ENCODE peak calls at places on chromosomes 4 and X, in five cellular contexts. P, X, N, I and H are unnamed samples.
A peak's percentile ranks its signal among the peaks of the same experiment; 100 is the strongest.

GRCh38 chrX:96453139-96453538 is 231.5 kb upstream of the DIAPH2 start:
- DNase-seq in P (no peak), X (peak; percentile 28), N (peak; percentile 2), I (no peak), H (no peak)

GRCh38 chrX:85052636-85053343 is 49.1 kb downstream of the APOOL start:
- DNase-seq in P (no peak), X (no peak), N (no peak), I (peak; percentile 2), H (no peak)

GRCh38 chrX:70046978-70047377 is 2.8 kb downstream of the AWAT2 start:
- DNase-seq in P (no peak), X (no peak), N (no peak), I (no peak), H (no peak)

GRCh38 chrX:133550665-133551064 is 135.4 kb upstream of the GPC4 start:
- DNase-seq in P (no peak), X (no peak), N (no peak), I (no peak), H (no peak)

GRCh38 chr4:6178757-6179156 is 21.6 kb downstream of the JAKMIP1 start:
- DNase-seq in P (no peak), X (no peak), N (no peak), I (no peak), H (no peak)

GRCh38 chrX:111039606-111040005 is 56.4 kb upstream of the PAK3 start:
- DNase-seq in P (no peak), X (no peak), N (no peak), I (no peak), H (no peak)

GRCh38 chr4:112287258-112287873 is 1.7 kb upstream of the TIFA start:
- DNase-seq in P (no peak), X (no peak), N (no peak), I (no peak), H (no peak)

GRCh38 chrX:65866146-65866545 is 173.7 kb downstream of the VSIG4 start:
- DNase-seq in P (no peak), X (peak; percentile 55), N (no peak), I (no peak), H (no peak)

GRCh38 chrX:22577181-22577580 is 304.5 kb downstream of the CBLL2 start:
- DNase-seq in P (no peak), X (no peak), N (no peak), I (no peak), H (no peak)

GRCh38 chr4:109185548-109185947 is 116.9 kb downstream of the COL25A1 start:
- DNase-seq in P (no peak), X (no peak), N (no peak), I (no peak), H (no peak)

GRCh38 chrX:70254909-70255308 is 5.1 kb downstream of the P2RY4 start:
- DNase-seq in P (no peak), X (no peak), N (peak; percentile 75), I (no peak), H (no peak)

GRCh38 chr4:20195071-20195885 is 56.4 kb upstream of the SLIT2 start:
- DNase-seq in P (no peak), X (no peak), N (no peak), I (no peak), H (no peak)

GRCh38 chr4:141458501-141458900 is 177.9 kb upstream of the IL15 start:
- DNase-seq in P (no peak), X (no peak), N (no peak), I (no peak), H (no peak)

GRCh38 chr4:176717237-176717636 is 75.5 kb downstream of the VEGFC start:
- DNase-seq in P (no peak), X (no peak), N (no peak), I (no peak), H (no peak)

GRCh38 chr4:122007016-122007415 is 55.2 kb upstream of the TRPC3 start:
- DNase-seq in P (no peak), X (no peak), N (no peak), I (no peak), H (no peak)

GRCh38 chr4:122329876-122330595 is 48.8 kb upstream of the ADAD1 start:
- DNase-seq in P (no peak), X (no peak), N (no peak), I (no peak), H (no peak)

GRCh38 chr4:176949022-176949421 is 156.3 kb upstream of the VEGFC start:
- DNase-seq in P (no peak), X (no peak), N (no peak), I (no peak), H (no peak)

GRCh38 chrX:633655-634305 is 3.2 kb downstream of the SHOX start:
- DNase-seq in P (peak; percentile 56), X (no peak), N (no peak), I (no peak), H (no peak)

GRCh38 chr4:154534296-154534695 is 15.9 kb downstream of the PLRG1 start:
- DNase-seq in P (no peak), X (no peak), N (no peak), I (no peak), H (no peak)

DNA sequence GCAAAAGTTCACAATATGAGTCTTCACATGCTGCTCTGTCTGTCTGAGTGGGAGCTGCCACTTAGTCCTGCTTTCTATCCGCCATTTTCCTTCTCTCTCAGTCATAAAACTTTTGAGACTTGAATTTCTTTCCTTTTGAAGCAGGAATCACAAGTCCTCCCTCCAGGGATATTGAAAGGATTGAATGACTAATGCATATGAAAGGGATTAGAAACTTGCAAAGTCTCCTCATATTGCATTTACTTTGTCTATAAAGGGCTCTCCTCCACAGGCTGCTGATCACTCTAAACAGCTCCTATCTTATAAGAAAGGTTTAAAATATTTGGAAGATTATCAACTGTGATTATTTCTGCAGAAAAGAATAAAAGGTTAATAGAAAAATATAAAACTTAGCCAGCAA is 879.1 kb downstream of the ARAP2 start:
- DNase-seq in P (no peak), X (no peak), N (no peak), I (no peak), H (no peak)
- TF ChIP-seq SUZ12 in P (no peak), X (no peak), N (no peak), I (no peak), H (no peak)

GRCh38 chrX:77003530-77003929 is 443.7 kb upstream of the FGF16 start:
- DNase-seq in P (no peak), X (no peak), N (no peak), I (no peak), H (no peak)

GRCh38 chrX:77009691-77010090 is 437.5 kb upstream of the FGF16 start:
- DNase-seq in P (no peak), X (no peak), N (no peak), I (no peak), H (no peak)

DNA sequence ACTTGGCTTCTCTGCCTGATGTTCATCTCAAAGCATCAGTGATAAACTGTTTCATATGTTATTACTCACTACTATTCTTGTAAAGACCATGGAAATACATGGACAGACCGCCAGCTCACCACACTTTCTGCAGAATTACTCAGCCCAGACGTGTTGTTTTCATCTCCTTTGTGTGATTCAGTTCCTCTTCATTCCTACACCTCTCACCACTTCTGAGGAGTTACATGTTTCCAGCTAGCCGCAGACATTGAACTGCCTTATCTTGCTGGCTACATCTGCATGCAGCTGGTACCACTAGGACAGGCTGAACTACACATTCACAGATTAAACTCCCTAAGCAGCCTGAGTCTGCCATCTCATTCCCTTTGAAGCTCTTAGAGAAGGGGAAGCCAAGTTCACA is 443.2 kb upstream of the FGF16 start:
- DNase-seq in P (no peak), X (no peak), N (no peak), I (no peak), H (no peak)
- TF ChIP-seq SUZ12 in P (no peak), X (no peak), N (no peak), I (no peak), H (no peak)

GRCh38 chrX:43836435-43837184 is 45.6 kb downstream of the MAOB start:
- DNase-seq in P (no peak), X (no peak), N (peak; percentile 12), I (peak; percentile 8), H (peak; percentile 8)
- TF ChIP-seq SUZ12 in P (no peak), X (no peak), N (no peak), I (no peak), H (no peak)

DNA sequence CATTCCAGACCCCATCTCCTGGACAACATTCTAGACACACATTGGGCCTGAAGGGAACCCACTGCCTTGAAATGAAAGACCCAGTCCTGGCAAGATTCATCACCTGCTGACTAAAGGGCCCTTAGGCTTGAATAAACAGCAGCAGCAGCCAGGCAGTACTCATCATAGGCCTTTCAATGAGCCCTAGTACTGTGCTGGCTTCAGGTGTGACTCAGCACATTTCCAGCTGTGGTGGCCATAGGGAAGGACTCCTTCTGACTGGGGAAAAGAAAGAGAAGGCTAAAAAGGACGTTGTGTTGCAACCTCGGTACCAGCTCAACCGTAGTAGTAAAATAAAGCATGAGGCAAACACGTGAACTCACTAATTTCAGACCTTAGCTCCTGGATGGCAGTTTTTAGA is 344.0 kb downstream of the ACTRT1 start:
- DNase-seq in P (no peak), X (no peak), N (no peak), I (no peak), H (no peak)
- TF ChIP-seq SUZ12 in P (no peak), X (no peak), N (no peak), I (no peak), H (no peak)

DNA sequence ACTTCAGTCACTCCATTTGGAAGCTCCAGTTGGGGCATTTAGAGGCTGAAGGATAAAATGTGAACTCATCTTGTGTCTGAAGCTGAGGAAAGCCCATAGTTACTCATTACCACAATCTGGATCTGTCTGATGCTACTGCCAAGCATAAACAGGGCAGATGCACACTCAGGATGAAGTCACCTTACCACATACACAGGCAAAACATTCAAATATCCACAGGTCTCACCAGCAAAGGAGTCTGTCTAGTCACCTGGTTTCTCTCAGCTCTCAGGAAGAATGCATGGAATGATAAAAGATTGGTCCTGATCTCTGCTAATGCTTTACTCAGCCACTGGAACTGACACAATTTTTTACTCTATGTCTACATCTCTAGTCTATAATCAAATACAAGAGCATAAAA is 13.0 kb upstream of the ODAPH start:
- DNase-seq in P (no peak), X (no peak), N (no peak), I (no peak), H (no peak)
- TF ChIP-seq SUZ12 in P (no peak), X (no peak), N (no peak), I (no peak), H (no peak)

GRCh38 chr4:187667095-187667494 is 328.5 kb upstream of the ZFP42 start:
- DNase-seq in P (no peak), X (no peak), N (no peak), I (no peak), H (no peak)

GRCh38 chr4:187664011-187664410 is 331.6 kb upstream of the ZFP42 start:
- DNase-seq in P (no peak), X (no peak), N (no peak), I (no peak), H (no peak)

GRCh38 chr4:187666634-187667033 is 328.9 kb upstream of the ZFP42 start:
- DNase-seq in P (no peak), X (no peak), N (no peak), I (no peak), H (no peak)

GRCh38 chr4:187663076-187663475 is 332.5 kb upstream of the ZFP42 start:
- DNase-seq in P (no peak), X (no peak), N (no peak), I (no peak), H (no peak)

DNA sequence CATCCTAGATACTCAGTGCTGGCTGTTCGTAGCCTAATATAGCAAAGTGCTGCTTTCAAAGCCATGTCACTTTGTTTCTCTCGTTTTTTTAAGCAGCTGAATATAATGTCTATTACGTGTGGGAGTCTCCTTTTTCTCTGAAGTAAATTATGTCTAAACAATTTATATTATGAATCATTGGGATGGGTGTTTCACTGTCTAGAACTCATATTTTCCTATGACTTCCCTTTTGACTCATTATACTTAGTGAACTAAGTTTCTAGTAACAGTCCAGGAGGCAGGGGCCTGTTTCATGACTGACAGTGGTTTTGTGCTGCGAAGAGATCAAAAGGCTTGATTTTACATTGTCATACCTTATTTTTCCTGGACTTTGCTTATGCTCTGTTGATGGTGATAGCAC is 326.9 kb upstream of the ZFP42 start:
- DNase-seq in P (no peak), X (no peak), N (no peak), I (no peak), H (no peak)
- TF ChIP-seq SUZ12 in P (no peak), X (no peak), N (no peak), I (no peak), H (no peak)